ENCODE peak calls at places on chromosomes 5 and 9, in seven cellular contexts. D, T, C, Q, X, V and I are unnamed samples.

GRCh38 chr5:14956423-14957046 is 85.0 kb upstream of the ANKH start:
- DNase-seq in D (no peak), T (no peak), C (no peak), X (no peak), V (no peak), Q (no peak), I (no peak)

GRCh38 chr9:27165067-27165466 is 56.0 kb downstream of the TEK start:
- DNase-seq in V (no peak), T (no peak), D (peak; percentile 21), C (no peak), Q (no peak), X (no peak), I (no peak)

GRCh38 chr5:14161825-14162556 is 18.8 kb downstream of the TRIO start:
- DNase-seq in V (no peak), D (no peak), C (no peak), Q (no peak), X (no peak), T (no peak), I (no peak)

GRCh38 chr5:135227064-135228022 is 171.7 kb downstream of the MACROH2A1 start:
- DNase-seq in D (no peak), Q (peak; percentile 15), C (no peak), T (no peak), V (no peak), X (no peak), I (no peak)

GRCh38 chr5:83467315-83468044 is 4.1 kb upstream of the VCAN start:
- DNase-seq in Q (no peak), X (no peak), V (peak; percentile 55), C (peak; percentile 2), T (peak; percentile 26), D (peak; percentile 65), I (no peak)

GRCh38 chr5:2727620-2728019 is 23.9 kb downstream of the IRX2 start:
- DNase-seq in T (no peak), C (no peak), X (no peak), Q (no peak), V (no peak), D (no peak), I (no peak)

GRCh38 chr9:72633966-72634365 is 112.6 kb downstream of the TMC1 start:
- DNase-seq in X (no peak), Q (no peak), V (no peak), C (peak; percentile 13), T (no peak), D (peak; percentile 53), I (no peak)

GRCh38 chr9:97076238-97076637 is 37.3 kb upstream of the CTSV start:
- DNase-seq in X (no peak), V (no peak), D (no peak), T (no peak), C (no peak), Q (no peak), I (no peak)

GRCh38 chr5:39498247-39498952 is 73.6 kb upstream of the DAB2 start:
- DNase-seq in Q (no peak), D (peak; percentile 67), C (peak; percentile 71), V (no peak), X (no peak), T (no peak), I (no peak)

GRCh38 chr5:157247267-157247666 is 18.7 kb upstream of the CYFIP2 start:
- DNase-seq in Q (no peak), D (no peak), T (no peak), C (no peak), V (no peak), X (no peak), I (no peak)

GRCh38 chr9:6924988-6925563 is 167.3 kb downstream of the KDM4C start:
- DNase-seq in T (no peak), X (no peak), Q (no peak), D (no peak), C (no peak), V (no peak), I (no peak)

GRCh38 chr9:79765466-79765865 is 193.7 kb downstream of the TLE4 start:
- DNase-seq in Q (no peak), X (no peak), T (no peak), C (no peak), V (no peak), D (no peak), I (no peak)

GRCh38 chr9:78906356-78906755 is 609.4 kb downstream of the PSAT1 start:
- DNase-seq in C (no peak), V (no peak), D (peak; percentile 66), T (no peak), X (no peak), Q (no peak), I (no peak)

GRCh38 chr5:6434737-6435136 is 13.9 kb upstream of the UBE2QL1 start:
- DNase-seq in Q (no peak), X (no peak), D (no peak), V (no peak), C (no peak), T (no peak), I (no peak)

GRCh38 chr9:124770359-124771020 is 621 bp downstream of the NR6A1 start:
- DNase-seq in V (no peak), T (no peak), Q (peak; percentile 61), D (no peak), C (no peak), X (peak; percentile 58), I (no peak)

GRCh38 chr9:95092321-95093072 is 225.0 kb downstream of the FANCC start:
- DNase-seq in V (no peak), T (no peak), D (peak; percentile 68), X (no peak), C (peak; percentile 78), Q (peak; percentile 50), I (no peak)

GRCh38 chr5:164934561-164934960 is 1429.1 kb downstream of the MAT2B start:
- DNase-seq in V (no peak), D (no peak), Q (no peak), T (no peak), X (no peak), C (no peak), I (no peak)

GRCh38 chr9:37818849-37819248 is 18.3 kb downstream of the DCAF10 start:
- DNase-seq in X (no peak), C (no peak), Q (no peak), T (no peak), V (no peak), D (no peak), I (no peak)

GRCh38 chr5:134594336-134594735 is 38.3 kb downstream of the SAR1B start:
- DNase-seq in X (no peak), Q (no peak), T (no peak), V (no peak), D (no peak), C (no peak), I (no peak)

GRCh38 chr9:123167474-123167873 is 100.9 kb downstream of the STRBP start:
- DNase-seq in C (no peak), X (no peak), Q (no peak), D (no peak), V (no peak), T (no peak), I (no peak)

GRCh38 chr5:59757442-59757841 is 136.1 kb downstream of the PDE4D start:
- DNase-seq in X (no peak), Q (no peak), V (no peak), T (no peak), C (peak; percentile 34), D (no peak), I (no peak)

DNA sequence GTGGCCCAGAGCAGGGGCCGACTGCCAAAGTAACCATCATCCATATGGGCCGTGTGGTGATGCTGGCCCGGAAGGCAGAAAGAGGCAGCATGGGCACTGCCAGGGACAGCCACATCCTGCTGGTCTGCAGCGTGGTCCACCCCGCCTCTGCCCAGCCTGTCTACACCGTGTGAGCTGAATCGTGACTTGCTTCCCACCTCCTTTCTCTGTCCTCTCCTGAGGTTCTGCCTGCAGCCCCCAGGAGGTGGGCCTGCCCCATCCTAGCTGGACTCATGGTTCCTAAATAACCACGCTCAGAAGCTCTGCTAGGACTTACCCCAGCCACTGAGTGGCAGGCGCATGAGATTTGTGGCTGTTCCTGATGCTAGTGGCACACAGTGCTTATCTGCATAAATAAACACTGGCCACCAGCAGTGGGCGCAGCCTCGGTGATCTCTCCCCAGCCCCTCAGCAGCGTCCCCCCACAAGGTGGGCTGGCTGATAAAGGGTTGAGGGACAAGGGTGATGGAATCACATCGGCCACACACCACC is 22.6 kb upstream of the SUSD3 start:
- DNase-seq in V (no peak), Q (no peak), C (no peak), D (no peak), T (no peak), X (no peak), I (no peak)
- TF ChIP-seq CTCF in V (no peak), Q (no peak), C (no peak), D (no peak), T (no peak), X (no peak), I (no peak)

GRCh38 chr9:126992427-126992826 is 77.8 kb downstream of the RALGPS1 start:
- DNase-seq in Q (no peak), T (no peak), C (no peak), X (no peak), V (no peak), D (no peak), I (no peak)
- H3K27me3 ChIP-seq in Q (no peaks in the 10 kb centered on the region), T (no peaks in the 10 kb centered on the region), C (no peaks in the 10 kb centered on the region), X (no peaks in the 10 kb centered on the region), V (no peaks in the 10 kb centered on the region), D (peaks cover 2% of the 10 kb centered on the region), I (peaks cover 37% of the 10 kb centered on the region)

DNA sequence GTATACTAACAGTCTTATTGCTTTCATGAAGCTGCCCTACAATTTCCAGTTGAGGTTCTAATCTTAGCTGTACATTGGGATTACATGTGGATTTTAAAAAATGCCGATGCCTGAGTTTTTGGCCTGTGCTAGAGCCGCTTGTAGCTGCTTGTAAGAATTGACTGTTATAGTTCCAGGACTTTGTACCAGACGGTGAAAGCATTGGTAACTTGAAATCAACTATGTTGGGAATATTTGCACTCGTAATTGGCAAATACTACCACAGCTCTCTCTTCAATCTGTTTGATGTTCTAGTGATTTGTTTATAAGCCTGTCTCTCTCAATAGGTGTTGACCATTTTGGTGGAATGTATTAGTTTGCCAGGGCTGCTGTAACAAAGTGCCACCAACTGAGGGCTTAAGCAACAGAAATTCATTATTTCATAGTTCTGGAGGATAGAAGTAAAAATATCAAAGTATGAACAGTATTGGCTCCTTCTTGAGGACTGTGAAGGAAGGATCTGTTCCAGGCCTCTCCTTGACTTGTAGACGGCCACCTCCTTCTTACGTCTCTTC is 50.5 kb upstream of the DHFR start:
- DNase-seq in X (no peak), V (no peak), Q (no peak), T (no peak), C (no peak), D (no peak), I (no peak)
- H3K27ac ChIP-seq in X (no peak overlapping the region), V (no peak overlapping the region), Q (no peak overlapping the region), T (no peak overlapping the region), C (no peak overlapping the region), D (peak overlapping the region; percentile 48), I (no peak overlapping the region)

GRCh38 chr9:133476036-133476435 is 2.9 kb downstream of the SLC2A6 start:
- DNase-seq in C (no peak), X (no peak), D (no peak), Q (no peak), V (no peak), T (no peak), I (no peak)

GRCh38 chr9:133473743-133474142 is 5.2 kb downstream of the SLC2A6 start:
- DNase-seq in V (no peak), T (no peak), C (no peak), Q (no peak), X (no peak), D (no peak), I (no peak)

GRCh38 chr9:133475292-133475941 is 3.5 kb downstream of the SLC2A6 start:
- DNase-seq in Q (no peak), T (no peak), D (no peak), C (no peak), X (no peak), V (no peak), I (no peak)

GRCh38 chr9:133474215-133474614 is 4.7 kb downstream of the SLC2A6 start:
- DNase-seq in V (no peak), D (no peak), X (no peak), Q (no peak), C (no peak), T (no peak), I (no peak)

GRCh38 chr9:133474853-133475252 is 4.0 kb downstream of the SLC2A6 start:
- DNase-seq in X (no peak), C (no peak), Q (no peak), D (no peak), V (no peak), T (no peak), I (no peak)
- TF ChIP-seq CTCF in X (no peak), C (no peak), Q (no peak), D (no peak), V (no peak), T (no peak), I (no peak)